ENCODE peak calls at places on chromosomes 5 and 9, in six cellular contexts. Q is A549, O is NB4, H is GM12878, N is HepG2, Y is K562. C is an unnamed sample.

GRCh38 chr9:127129718-127130085 is 7.3 kb upstream of the ANGPTL2 start:
- DNase-seq in Q (no peak), O (no peak), H (no peak), N (no peak), Y (no peak), C (no peak)

GRCh38 chr5:160539431-160539830 is 117.8 kb downstream of the PTTG1 start:
- DNase-seq in Q (no peak), O (no peak), H (no peak), N (no peak), Y (no peak), C (no peak)

GRCh38 chr5:109455598-109456096 is 45.9 kb upstream of the PJA2 start:
- DNase-seq in Q (peak; percentile 29), O (no peak), H (peak; percentile 45), N (peak; percentile 11), Y (no peak), C (peak; percentile 98)

GRCh38 chr9:97440160-97440559 is 28.3 kb downstream of the TDRD7 start:
- DNase-seq in Q (no peak), O (no peak), H (no peak), N (no peak), Y (no peak), C (no peak)

GRCh38 chr9:69237702-69238295 is 63.7 kb downstream of the TJP2 start:
- DNase-seq in Q (no peak), O (no peak), H (no peak), N (no peak), Y (no peak), C (no peak)

GRCh38 chr9:4762108-4762888 is 21.3 kb upstream of the AK3 start:
- DNase-seq in Q (peak; percentile 48), O (peak; percentile 91), H (peak; percentile 81), N (peak; percentile 72), Y (peak; percentile 45), C (peak; percentile 76)

GRCh38 chr5:11675198-11675597 is 229.0 kb downstream of the CTNND2 start:
- DNase-seq in Q (no peak), O (no peak), H (no peak), N (no peak), Y (no peak), C (no peak)

GRCh38 chr9:104276709-104277245 is 182.7 kb downstream of the SMC2 start:
- DNase-seq in Q (no peak), O (no peak), H (no peak), N (no peak), Y (no peak), C (no peak)

GRCh38 chr5:69033690-69034089 is 60.1 kb upstream of the SLC30A5 start:
- DNase-seq in Q (no peak), O (no peak), H (no peak), N (no peak), Y (no peak), C (no peak)

GRCh38 chr5:124670672-124671592 is 75.5 kb downstream of the ZNF608 start:
- DNase-seq in Q (no peak), O (no peak), H (no peak), N (no peak), Y (no peak), C (no peak)

GRCh38 chr5:171623551-171624097 is 162.0 kb upstream of the SMIM23 start:
- DNase-seq in Q (no peak), O (no peak), H (no peak), N (peak; percentile 75), Y (no peak), C (no peak)

GRCh38 chr5:1538276-1538675 is 14.5 kb upstream of the LPCAT1 start:
- DNase-seq in Q (no peak), O (no peak), H (no peak), N (no peak), Y (no peak), C (no peak)

GRCh38 chr5:80961376-80962281 is 1.5 kb downstream of the RASGRF2 start:
- DNase-seq in Q (no peak), O (peak; percentile 4), H (no peak), N (peak; percentile 54), Y (no peak), C (no peak)

GRCh38 chr5:74040811-74041491 is 415.0 kb downstream of the ARHGEF28 start:
- DNase-seq in Q (no peak), O (no peak), H (no peak), N (no peak), Y (no peak), C (no peak)

GRCh38 chr5:74040065-74040551 is 414.1 kb downstream of the ARHGEF28 start:
- DNase-seq in Q (no peak), O (no peak), H (no peak), N (no peak), Y (no peak), C (no peak)

GRCh38 chr5:74041913-74042312 is 415.9 kb downstream of the ARHGEF28 start:
- DNase-seq in Q (no peak), O (no peak), H (no peak), N (no peak), Y (no peak), C (no peak)

GRCh38 chr5:74042559-74043357 is 416.8 kb downstream of the ARHGEF28 start:
- DNase-seq in Q (no peak), O (no peak), H (no peak), N (no peak), Y (no peak), C (no peak)

DNA sequence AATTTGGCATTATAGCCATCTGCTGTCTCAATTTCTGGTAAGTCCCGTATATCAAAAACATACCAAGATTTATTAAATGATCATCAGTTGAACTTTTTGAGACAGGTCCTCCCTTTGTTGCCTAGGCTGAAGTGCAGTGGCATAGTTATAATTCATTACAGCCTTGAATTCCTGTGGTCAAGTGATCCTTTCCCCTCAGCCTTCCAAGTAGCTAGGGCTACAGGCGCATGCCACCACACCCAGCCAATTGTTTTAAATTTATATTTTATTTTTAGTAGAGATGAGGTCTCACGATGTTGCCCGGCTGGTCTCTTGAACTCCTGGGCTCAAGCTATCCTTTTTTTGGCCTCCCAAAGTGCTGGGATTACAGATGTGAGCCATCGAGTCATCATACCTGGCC is 418.9 kb downstream of the ARHGEF28 start:
- DNase-seq in Q (no peak), O (no peak), H (no peak), N (no peak), Y (no peak), C (no peak)
- TF ChIP-seq MYC in Q (no peak), O (no peak), H (no peak), N (no peak), Y (no peak), C (no peak)

DNA sequence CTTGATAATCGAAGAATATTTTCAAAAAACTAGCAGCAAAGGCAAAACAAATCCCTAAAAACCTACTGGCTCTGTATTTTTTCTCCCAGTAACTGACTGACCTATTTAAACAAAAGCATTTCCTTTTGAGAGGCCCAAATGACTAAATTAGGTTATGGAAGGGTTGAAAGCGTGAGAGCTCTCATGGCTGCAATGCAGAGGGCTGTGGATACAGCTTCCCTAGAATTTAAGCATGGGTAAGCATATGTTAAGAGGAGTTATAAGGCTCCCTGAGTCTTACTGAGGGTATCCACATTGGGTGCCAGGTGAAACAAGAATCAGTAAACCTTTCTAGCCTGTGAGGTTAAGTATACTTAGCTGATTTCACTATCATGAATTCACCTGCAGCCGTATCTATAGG is 32.3 kb downstream of the SHISAL2B start:
- DNase-seq in Q (no peak), O (no peak), H (no peak), N (no peak), Y (no peak), C (no peak)
- TF ChIP-seq MAX in Q (no peak), O (no peak), H (no peak), N (no peak), Y (no peak), C (no peak)

GRCh38 chr9:116701940-116702642 is 15.0 kb downstream of the TRIM32 start:
- DNase-seq in Q (no peak), O (no peak), H (no peak), N (no peak), Y (no peak), C (no peak)
- TF ChIP-seq MYC in Q (no peak), O (no peak), H (no peak), N (no peak), Y (no peak), C (no peak)

GRCh38 chr9:93684806-93685553 is 108.6 kb downstream of the PHF2 start:
- DNase-seq in Q (no peak), O (peak; percentile 25), H (no peak), N (no peak), Y (peak; percentile 44), C (peak; percentile 36)
- TF ChIP-seq MAX in Q (no peak), O (no peak), H (no peak), N (no peak), Y (no peak), C (no peak)

GRCh38 chr9:93258419-93258817 is 74.5 kb downstream of the WNK2 start:
- DNase-seq in Q (no peak), O (no peak), H (no peak), N (no peak), Y (no peak), C (no peak)
- TF ChIP-seq MYC in Q (no peak), O (no peak), H (no peak), N (no peak), Y (no peak), C (no peak)

GRCh38 chr5:142151436-142152382 is 43.1 kb downstream of the NDFIP1 start:
- DNase-seq in Q (peak; percentile 37), O (peak; percentile 76), H (peak; percentile 2), N (peak; percentile 48), Y (peak; percentile 50), C (peak; percentile 83)
- TF ChIP-seq MAX in Q (no peak), O (no peak), H (no peak), N (no peak), Y (no peak), C (no peak)

DNA sequence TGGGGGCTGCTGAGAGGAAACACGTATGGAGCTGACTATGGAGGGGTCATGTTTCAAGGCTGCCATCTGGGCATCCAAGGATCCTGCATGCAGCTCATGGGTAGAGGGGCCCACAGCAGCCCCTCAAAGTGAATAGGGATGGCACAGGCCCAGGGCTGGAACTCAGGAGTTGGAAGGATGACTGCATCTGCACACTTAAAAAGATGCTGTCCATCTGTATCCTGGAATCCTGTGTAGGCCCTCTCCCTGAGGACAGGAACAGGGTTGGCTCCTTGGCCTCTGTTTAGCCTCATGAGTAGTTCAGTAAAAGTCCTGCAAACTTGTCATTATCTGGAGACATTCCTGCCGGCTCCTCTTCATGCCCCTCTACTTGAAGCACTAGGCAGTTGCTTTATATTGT is 4.0 kb downstream of the BNIP1 start:
- DNase-seq in Q (no peak), O (no peak), H (no peak), N (no peak), Y (no peak), C (no peak)
- TF ChIP-seq MYC in Q (no peak), O (no peak), H (no peak), N (no peak), Y (no peak), C (no peak)

DNA sequence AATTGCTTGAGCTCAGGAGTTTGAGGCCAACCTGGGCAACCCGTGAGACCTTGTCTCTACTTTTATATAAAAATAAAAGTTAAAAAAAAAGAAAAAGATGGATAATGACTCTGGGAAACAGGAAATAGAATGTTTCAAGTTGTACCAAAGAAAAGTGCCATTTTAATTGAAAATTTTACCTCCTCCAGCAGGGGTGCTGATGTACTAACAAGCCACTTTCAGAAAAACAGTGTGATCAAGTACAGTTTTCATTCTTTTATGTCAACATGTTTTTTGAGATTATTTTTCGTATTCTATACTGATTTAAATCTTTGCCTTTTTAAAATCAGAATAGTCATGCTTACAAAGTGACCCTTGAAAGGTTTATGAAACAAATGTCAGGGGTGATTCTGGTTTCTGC is 30.8 kb downstream of the F2R start:
- DNase-seq in Q (no peak), O (no peak), H (no peak), N (no peak), Y (no peak), C (no peak)
- TF ChIP-seq MAX in Q (no peak), O (no peak), H (no peak), N (no peak), Y (no peak), C (no peak)